ENCODE peak calls at places on chromosomes 6 and 20, in six cellular contexts. G, B, C, X, F and U are unnamed samples.

GRCh38 chr20:3203315-3204123 is 963 bp downstream of the DDRGK1 start:
- DNase-seq in X (peak), G (no peak), C (peak), F (peak), B (peak), U (no peak)

GRCh38 chr6:52576392-52577021 is 353 bp downstream of the TRAM2 start:
- DNase-seq in F (peak), G (peak), C (no peak), X (peak), B (peak), U (no peak)

GRCh38 chr6:51513891-51514290 is 573.5 kb downstream of the PKHD1 start:
- DNase-seq in C (no peak), F (no peak), B (no peak), X (no peak), G (no peak), U (peak)

GRCh38 chr6:111503194-111503593 is 20.2 kb upstream of the REV3L start:
- DNase-seq in B (no peak), F (no peak), X (no peak), G (no peak), C (no peak), U (no peak)

GRCh38 chr20:50120935-50121693 is 8.2 kb upstream of the UBE2V1 start:
- DNase-seq in G (peak), X (peak), B (peak), C (peak), F (no peak), U (no peak)

GRCh38 chr20:53322651-53323050 is 271.0 kb downstream of the ZNF217 start:
- DNase-seq in X (no peak), G (no peak), B (peak), C (no peak), F (no peak), U (no peak)

GRCh38 chr6:158489441-158489840 is 70.5 kb upstream of the TMEM181 start:
- DNase-seq in F (no peak), B (no peak), X (no peak), G (no peak), C (no peak), U (no peak)

GRCh38 chr6:152093711-152094110 is 286.2 kb downstream of the ESR1 start:
- DNase-seq in G (no peak), F (no peak), B (no peak), X (no peak), C (no peak), U (no peak)

GRCh38 chr6:13500264-13500663 is 12.9 kb upstream of the GFOD1 start:
- DNase-seq in G (no peak), B (peak), F (no peak), C (no peak), X (no peak), U (no peak)

GRCh38 chr6:106223300-106223930 is 102.1 kb downstream of the ATG5 start:
- DNase-seq in B (peak), G (no peak), X (peak), C (peak), F (peak), U (peak)

GRCh38 chr20:56816349-56816748 is 187.2 kb downstream of the TFAP2C start:
- DNase-seq in G (no peak), B (no peak), C (no peak), X (no peak), F (no peak), U (no peak)

GRCh38 chr6:16481680-16482079 is 243.3 kb downstream of the GMPR start:
- DNase-seq in X (peak), F (peak), C (no peak), G (no peak), B (no peak), U (no peak)

GRCh38 chr6:16511723-16512584 is 249.3 kb downstream of the ATXN1 start:
- DNase-seq in B (no peak), X (peak), F (peak), G (no peak), C (no peak), U (no peak)

GRCh38 chr6:36360241-36361054 is 23.8 kb upstream of the BNIP5 start:
- DNase-seq in F (peak), B (peak), C (peak), X (peak), G (peak), U (no peak)

GRCh38 chr6:150269130-150269856 is 99.5 kb upstream of the IYD start:
- DNase-seq in X (no peak), G (no peak), C (no peak), F (no peak), B (no peak), U (no peak)

GRCh38 chr6:125480146-125480545 is 178.4 kb upstream of the HDDC2 start:
- DNase-seq in X (no peak), C (no peak), G (no peak), F (no peak), B (no peak), U (no peak)

GRCh38 chr6:53347921-53348435 is 772 bp downstream of the ELOVL5 start:
- DNase-seq in C (peak), F (peak), X (peak), G (peak), B (peak), U (no peak)

GRCh38 chr6:41053056-41053455 is at the start of gene APOBEC2:
- DNase-seq in F (no peak), C (peak), G (no peak), B (no peak), X (no peak), U (no peak)

GRCh38 chr6:10350720-10351119 is 64.2 kb downstream of the TFAP2A start:
- DNase-seq in X (no peak), F (no peak), G (no peak), C (no peak), B (no peak), U (no peak)

GRCh38 chr20:760751-761417 is 7.4 kb downstream of the SLC52A3 start:
- DNase-seq in G (no peak), X (peak), C (peak), B (peak), F (peak), U (no peak)

GRCh38 chr20:25355191-25355590 is 35.4 kb downstream of the ABHD12 start:
- DNase-seq in G (no peak), X (no peak), C (no peak), B (no peak), F (no peak), U (no peak)

GRCh38 chr6:105892577-105893262 is 193.4 kb upstream of the PRDM1 start:
- DNase-seq in F (peak), X (peak), C (no peak), G (no peak), B (no peak), U (no peak)

GRCh38 chr6:154196333-154196732 is 157.3 kb downstream of the OPRM1 start:
- DNase-seq in B (no peak), C (no peak), G (no peak), X (no peak), F (no peak), U (no peak)

GRCh38 chr6:168238159-168238887 is 81.3 kb downstream of the DACT2 start:
- DNase-seq in C (no peak), F (no peak), X (no peak), G (no peak), B (peak), U (no peak)

GRCh38 chr6:6851059-6851658 is 256.6 kb upstream of the RREB1 start:
- DNase-seq in X (peak), F (no peak), C (no peak), G (no peak), B (peak), U (peak)

GRCh38 chr6:159037746-159038290 is 7.0 kb downstream of the TAGAP start:
- DNase-seq in C (no peak), B (no peak), X (no peak), F (no peak), G (no peak), U (no peak)

GRCh38 chr6:85592044-85592443 is 1.6 kb downstream of the SNX14 start:
- DNase-seq in F (no peak), B (no peak), G (no peak), C (no peak), X (no peak), U (no peak)

GRCh38 chr20:47343007-47343472 is 13.5 kb downstream of the ZMYND8 start:
- DNase-seq in G (no peak), F (no peak), X (no peak), B (no peak), C (no peak), U (no peak)

GRCh38 chr6:78836610-78837009 is 30.7 kb upstream of the IRAK1BP1 start:
- DNase-seq in F (no peak), C (no peak), G (no peak), X (no peak), B (no peak), U (no peak)

GRCh38 chr20:11373391-11373790 is 544.3 kb upstream of the BTBD3 start:
- DNase-seq in C (peak), X (peak), F (no peak), G (no peak), B (no peak), U (no peak)

GRCh38 chr6:140979642-140980091 is 1153.1 kb upstream of the GJE1 start:
- DNase-seq in C (peak), B (peak), X (no peak), G (no peak), F (no peak), U (peak)

GRCh38 chr6:127967708-127968107 is 66.8 kb upstream of the THEMIS start:
- DNase-seq in X (no peak), G (no peak), F (no peak), B (no peak), C (no peak), U (no peak)

GRCh38 chr20:20073851-20074252 is 21.5 kb downstream of the CFAP61 start:
- DNase-seq in B (no peak), X (no peak), C (no peak), G (no peak), F (no peak), U (no peak)

GRCh38 chr6:3867616-3868502 is 18.7 kb downstream of the FAM50B start:
- DNase-seq in C (no peak), G (no peak), X (no peak), B (peak), F (no peak), U (no peak)

GRCh38 chr6:113755449-113756289 is 101.5 kb upstream of the MARCKS start:
- DNase-seq in G (no peak), B (no peak), F (peak), X (peak), C (no peak), U (no peak)

DNA sequence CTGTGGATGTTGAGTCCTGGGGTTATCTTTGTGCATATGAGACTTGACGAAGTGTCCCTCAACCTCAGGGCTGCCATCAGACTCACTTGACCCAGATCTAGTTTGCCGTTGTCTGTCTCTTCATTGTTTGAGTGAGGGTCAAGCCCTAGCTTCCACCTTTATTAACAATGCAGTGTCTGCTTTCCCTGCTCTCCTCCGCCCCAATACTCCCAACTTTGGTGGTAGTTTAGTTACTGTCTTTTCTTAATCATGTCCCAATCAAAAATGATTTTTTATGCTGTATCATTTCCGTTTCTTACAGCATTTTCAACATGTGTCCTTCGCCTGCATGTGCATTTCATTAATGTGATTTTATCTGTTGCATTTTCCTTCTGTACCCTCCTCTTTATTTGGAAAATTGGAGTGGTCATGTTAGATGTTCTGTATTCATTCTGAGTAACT is 2.1 kb downstream of the TBPL1 start:
- DNase-seq in X (no peak), B (no peak), G (no peak), F (no peak), C (no peak), U (no peak)
- H3K4me3 ChIP-seq in X (no peak), B (peak), G (peak), F (peak), C (no peak), U (no peak)

GRCh38 chr20:9955646-9956045 is 79.1 kb upstream of the ANKEF1 start:
- DNase-seq in C (no peak), F (no peak), B (peak), X (no peak), G (no peak), U (no peak)

GRCh38 chr20:9963029-9963428 is 71.8 kb upstream of the ANKEF1 start:
- DNase-seq in C (no peak), G (no peak), B (no peak), F (no peak), X (no peak), U (no peak)

GRCh38 chr20:9958693-9959092 is 76.1 kb upstream of the ANKEF1 start:
- DNase-seq in X (no peak), G (no peak), F (no peak), B (no peak), C (no peak), U (no peak)
- H3K4me3 ChIP-seq in X (no peak), G (no peak), F (no peak), B (no peak), C (no peak), U (no peak)

GRCh38 chr20:1800777-1801176 is 94.4 kb upstream of the SIRPA start:
- DNase-seq in B (peak), C (peak), G (no peak), X (no peak), F (no peak), U (no peak)

GRCh38 chr20:1800180-1800579 is 95.0 kb upstream of the SIRPA start:
- DNase-seq in F (no peak), B (no peak), C (no peak), G (no peak), X (no peak), U (no peak)

GRCh38 chr20:1802385-1803215 is 92.6 kb upstream of the SIRPA start:
- DNase-seq in B (peak), G (peak), X (peak), C (peak), F (peak), U (no peak)

GRCh38 chr20:1803216-1804128 is 91.7 kb upstream of the SIRPA start:
- DNase-seq in B (peak), F (peak), G (peak), X (peak), C (peak), U (no peak)

GRCh38 chr20:1801551-1801950 is 93.7 kb upstream of the SIRPA start:
- DNase-seq in C (no peak), B (peak), G (no peak), X (no peak), F (no peak), U (no peak)
- H3K4me3 ChIP-seq in C (no peak), B (peak), G (peak), X (no peak), F (no peak), U (no peak)

DNA sequence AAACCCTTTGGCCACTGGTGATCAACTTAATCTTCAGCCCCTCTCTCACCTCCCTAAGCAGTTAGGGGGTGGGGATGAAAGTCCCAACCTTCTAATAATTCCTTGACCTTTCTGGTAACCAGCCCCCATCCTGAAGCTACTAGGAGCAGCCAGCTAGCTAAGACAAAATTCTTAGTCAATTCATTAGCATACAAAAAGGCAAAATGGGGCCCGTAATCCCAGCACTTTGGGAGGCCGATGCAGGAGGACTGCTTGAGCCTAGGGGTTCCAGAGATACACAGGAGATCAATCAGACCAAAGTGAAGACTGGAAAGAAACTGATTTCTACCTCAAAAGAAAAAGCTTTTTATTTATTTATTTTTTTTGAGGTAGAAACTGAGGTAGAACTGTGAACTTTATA is 1.8 kb downstream of the ASCC3 start:
- DNase-seq in G (no peak), F (no peak), B (no peak), X (no peak), C (no peak), U (no peak)
- H3K4me3 ChIP-seq in G (no peak), F (peak), B (peak), X (peak), C (no peak), U (no peak)

DNA sequence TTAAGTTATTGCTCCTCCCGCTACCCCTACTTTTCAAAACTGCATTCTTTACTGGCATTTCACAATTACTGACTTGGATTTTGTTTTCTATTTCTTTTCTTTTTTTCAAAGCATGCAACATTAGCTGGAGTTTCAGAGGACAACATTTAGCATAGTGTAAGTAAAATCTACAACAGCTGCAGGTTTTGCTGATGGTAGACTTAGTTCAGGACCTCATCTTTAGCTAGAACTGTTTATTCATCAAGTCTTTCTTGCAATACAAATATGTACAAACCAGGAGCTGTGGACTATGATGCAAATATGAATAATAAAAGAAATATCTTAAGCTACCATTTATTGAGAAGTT is 728 bp upstream of the CEP162 start:
- DNase-seq in G (no peak), B (no peak), X (no peak), F (no peak), C (no peak), U (no peak)
- H3K4me3 ChIP-seq in G (peak), B (peak), X (peak), F (peak), C (peak), U (peak)

GRCh38 chr20:34824026-34824860 is 1.2 kb downstream of the NCOA6 start:
- DNase-seq in F (no peak), C (peak), G (peak), X (peak), B (peak), U (peak)
- H3K4me3 ChIP-seq in F (peak), C (peak), G (peak), X (peak), B (peak), U (peak)

DNA sequence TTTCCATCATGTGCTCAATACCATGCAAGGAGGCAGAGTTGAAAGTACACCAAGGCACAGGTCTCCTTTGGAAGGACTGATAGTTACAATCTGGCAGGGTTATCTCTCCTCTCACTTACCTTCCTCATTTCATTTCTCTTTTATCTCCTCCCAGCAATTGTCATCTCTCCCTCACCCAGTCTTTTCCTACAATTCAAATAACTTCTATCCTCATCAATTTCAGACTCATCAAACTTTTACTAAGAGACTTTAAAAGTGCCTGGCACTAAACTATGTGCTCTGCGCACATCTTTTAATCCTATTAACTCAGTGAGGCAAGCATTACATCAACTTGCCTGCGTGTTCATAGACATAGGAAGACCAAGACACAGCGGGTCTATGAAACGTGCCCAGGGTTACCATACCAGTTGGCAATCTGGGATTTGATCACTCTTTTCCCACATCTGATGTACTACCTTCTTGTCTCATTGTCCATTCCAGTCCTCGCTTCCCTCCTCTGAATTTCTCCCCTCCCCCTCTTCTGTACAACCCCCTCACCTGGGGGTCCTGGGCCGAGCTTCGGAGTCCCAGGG is 1.2 kb downstream of the VARS1 start:
- DNase-seq in G (no peak), C (no peak), X (no peak), F (no peak), B (peak), U (no peak)
- H3K4me3 ChIP-seq in G (peak), C (peak), X (peak), F (peak), B (peak), U (peak)